ENCODE peak calls at places on chromosomes 7 and 10, in ten cellular contexts. One of them, this sample, is unnamed.

GRCh38 chr10:22475857-22476600 is 130.7 kb downstream of the SPAG6 start:
- DNase-seq in fibroblast of lung: no peak
- DNase-seq in Peyer's patch: no peak
- DNase-seq in K562: no peak
- DNase-seq in stomach: no peak
- DNase-seq in transverse colon: peak
- DNase-seq in A549: peak
- DNase-seq in A673: peak
- DNase-seq in colonic mucosa: no peak
- DNase-seq in ascending aorta: no peak
- DNase-seq in this sample: no peak

GRCh38 chr10:1468777-1469176 is 268.5 kb downstream of the ADARB2 start:
- DNase-seq in fibroblast of lung: no peak
- DNase-seq in Peyer's patch: no peak
- DNase-seq in K562: no peak
- DNase-seq in stomach: no peak
- DNase-seq in transverse colon: no peak
- DNase-seq in A549: no peak
- DNase-seq in A673: no peak
- DNase-seq in colonic mucosa: no peak
- DNase-seq in ascending aorta: no peak
- DNase-seq in this sample: no peak

GRCh38 chr10:104447899-104448298 is 94.3 kb downstream of the CFAP58 start:
- DNase-seq in fibroblast of lung: no peak
- DNase-seq in Peyer's patch: no peak
- DNase-seq in K562: no peak
- DNase-seq in stomach: no peak
- DNase-seq in transverse colon: no peak
- DNase-seq in A549: no peak
- DNase-seq in A673: no peak
- DNase-seq in colonic mucosa: no peak
- DNase-seq in ascending aorta: no peak
- DNase-seq in this sample: no peak

GRCh38 chr7:27960415-27960814 is 220.2 kb downstream of the JAZF1 start:
- DNase-seq in fibroblast of lung: no peak
- DNase-seq in Peyer's patch: no peak
- DNase-seq in K562: no peak
- DNase-seq in stomach: no peak
- DNase-seq in transverse colon: no peak
- DNase-seq in A549: no peak
- DNase-seq in A673: no peak
- DNase-seq in colonic mucosa: no peak
- DNase-seq in ascending aorta: no peak
- DNase-seq in this sample: no peak

GRCh38 chr7:158110661-158111555 is 476.7 kb downstream of the PTPRN2 start:
- DNase-seq in fibroblast of lung: no peak
- DNase-seq in Peyer's patch: no peak
- DNase-seq in K562: no peak
- DNase-seq in stomach: peak
- DNase-seq in transverse colon: no peak
- DNase-seq in A549: no peak
- DNase-seq in A673: no peak
- DNase-seq in colonic mucosa: no peak
- DNase-seq in ascending aorta: no peak
- DNase-seq in this sample: no peak

GRCh38 chr7:75711634-75712494 is 26.9 kb downstream of the HIP1 start:
- DNase-seq in fibroblast of lung: peak
- DNase-seq in Peyer's patch: no peak
- DNase-seq in K562: peak
- DNase-seq in stomach: no peak
- DNase-seq in transverse colon: no peak
- DNase-seq in A549: no peak
- DNase-seq in A673: no peak
- DNase-seq in colonic mucosa: no peak
- DNase-seq in ascending aorta: peak
- DNase-seq in this sample: peak

GRCh38 chr10:6083523-6084475 is 5.0 kb upstream of the RBM17 start:
- DNase-seq in fibroblast of lung: no peak
- DNase-seq in Peyer's patch: no peak
- DNase-seq in K562: no peak
- DNase-seq in stomach: no peak
- DNase-seq in transverse colon: no peak
- DNase-seq in A549: no peak
- DNase-seq in A673: peak
- DNase-seq in colonic mucosa: no peak
- DNase-seq in ascending aorta: no peak
- DNase-seq in this sample: no peak

GRCh38 chr10:72254891-72255568 is 18.7 kb upstream of the DDIT4 start:
- DNase-seq in fibroblast of lung: peak
- DNase-seq in Peyer's patch: peak
- DNase-seq in K562: peak
- DNase-seq in stomach: peak
- DNase-seq in transverse colon: peak
- DNase-seq in A549: peak
- DNase-seq in A673: peak
- DNase-seq in colonic mucosa: peak
- DNase-seq in ascending aorta: peak
- DNase-seq in this sample: peak

GRCh38 chr10:62043493-62043938 is 142.0 kb downstream of the ARID5B start:
- DNase-seq in fibroblast of lung: peak
- DNase-seq in Peyer's patch: no peak
- DNase-seq in K562: no peak
- DNase-seq in stomach: no peak
- DNase-seq in transverse colon: no peak
- DNase-seq in A549: no peak
- DNase-seq in A673: peak
- DNase-seq in colonic mucosa: no peak
- DNase-seq in ascending aorta: no peak
- DNase-seq in this sample: peak

GRCh38 chr7:137878333-137878961 is 31.7 kb upstream of the DGKI start:
- DNase-seq in fibroblast of lung: peak
- DNase-seq in Peyer's patch: peak
- DNase-seq in K562: no peak
- DNase-seq in stomach: peak
- DNase-seq in transverse colon: peak
- DNase-seq in A549: no peak
- DNase-seq in A673: no peak
- DNase-seq in colonic mucosa: peak
- DNase-seq in ascending aorta: peak
- DNase-seq in this sample: peak

GRCh38 chr10:103843854-103844567 is 11.4 kb downstream of the SH3PXD2A start:
- DNase-seq in fibroblast of lung: no peak
- DNase-seq in Peyer's patch: no peak
- DNase-seq in K562: no peak
- DNase-seq in stomach: peak
- DNase-seq in transverse colon: no peak
- DNase-seq in A549: no peak
- DNase-seq in A673: no peak
- DNase-seq in colonic mucosa: peak
- DNase-seq in ascending aorta: peak
- DNase-seq in this sample: no peak

GRCh38 chr7:22980422-22980821 is 33.5 kb downstream of the HYCC1 start:
- DNase-seq in fibroblast of lung: peak
- DNase-seq in Peyer's patch: no peak
- DNase-seq in K562: no peak
- DNase-seq in stomach: no peak
- DNase-seq in transverse colon: no peak
- DNase-seq in A549: no peak
- DNase-seq in A673: no peak
- DNase-seq in colonic mucosa: no peak
- DNase-seq in ascending aorta: no peak
- DNase-seq in this sample: peak

GRCh38 chr10:32955299-32955772 is 2.7 kb downstream of the ITGB1 start:
- DNase-seq in fibroblast of lung: no peak
- DNase-seq in Peyer's patch: no peak
- DNase-seq in K562: no peak
- DNase-seq in stomach: no peak
- DNase-seq in transverse colon: no peak
- DNase-seq in A549: no peak
- DNase-seq in A673: no peak
- DNase-seq in colonic mucosa: no peak
- DNase-seq in ascending aorta: no peak
- DNase-seq in this sample: no peak
- TF ChIP-seq CTCF in fibroblast of lung: no peak
- TF ChIP-seq CTCF in Peyer's patch: no peak
- TF ChIP-seq CTCF in K562: no peak
- TF ChIP-seq CTCF in stomach: no peak
- TF ChIP-seq CTCF in transverse colon: no peak
- TF ChIP-seq CTCF in A549: no peak
- TF ChIP-seq CTCF in A673: no peak
- TF ChIP-seq CTCF in colonic mucosa: no peak
- TF ChIP-seq CTCF in ascending aorta: no peak
- TF ChIP-seq CTCF in this sample: no peak

DNA sequence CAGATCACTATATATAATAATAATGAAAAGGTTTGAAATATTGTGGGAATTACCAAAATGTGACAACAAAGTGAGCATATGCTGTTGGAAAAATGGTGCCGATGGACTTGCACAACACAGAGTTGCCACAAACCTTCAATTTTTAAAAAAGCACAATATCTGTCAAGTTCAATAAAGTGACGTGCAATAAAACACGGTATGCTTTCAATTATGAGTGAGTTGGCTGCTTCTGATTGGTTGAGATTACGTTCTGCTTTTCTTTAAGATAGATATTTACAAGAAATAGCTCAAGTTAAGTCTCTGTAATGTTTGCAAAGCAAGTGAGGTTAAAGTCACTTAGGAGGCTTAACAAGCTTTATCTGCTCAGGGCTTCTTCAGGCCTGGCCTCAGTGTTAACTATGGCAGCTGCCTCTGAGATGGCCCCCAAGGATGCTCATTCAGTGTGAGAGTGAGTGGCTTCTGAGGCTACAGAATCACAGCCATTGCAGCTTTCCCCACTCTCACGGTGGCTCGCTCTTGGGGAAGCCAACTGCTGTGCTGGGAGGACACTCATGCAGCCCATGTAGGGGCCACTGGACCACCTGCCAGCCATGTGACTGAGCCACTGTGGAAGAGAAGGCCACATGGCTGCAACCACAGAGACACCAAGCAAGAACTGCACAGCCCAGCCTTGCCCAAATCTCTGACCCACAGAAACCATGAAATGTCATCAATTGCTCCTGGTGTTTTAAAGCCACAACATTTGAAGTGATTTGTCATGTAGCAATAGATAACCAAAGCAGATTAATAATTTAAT is 78.3 kb upstream of the TMEM72 start:
- DNase-seq in fibroblast of lung: no peak
- DNase-seq in Peyer's patch: no peak
- DNase-seq in K562: no peak
- DNase-seq in stomach: no peak
- DNase-seq in transverse colon: no peak
- DNase-seq in A549: no peak
- DNase-seq in A673: no peak
- DNase-seq in colonic mucosa: no peak
- DNase-seq in ascending aorta: no peak
- DNase-seq in this sample: no peak
- H3K4me3 ChIP-seq in fibroblast of lung: no peak
- H3K4me3 ChIP-seq in Peyer's patch: no peak
- H3K4me3 ChIP-seq in K562: no peak
- H3K4me3 ChIP-seq in stomach: no peak
- H3K4me3 ChIP-seq in transverse colon: no peak
- H3K4me3 ChIP-seq in A549: no peak
- H3K4me3 ChIP-seq in A673: no peak
- H3K4me3 ChIP-seq in colonic mucosa: no peak
- H3K4me3 ChIP-seq in ascending aorta: no peak
- H3K4me3 ChIP-seq in this sample: no peak

DNA sequence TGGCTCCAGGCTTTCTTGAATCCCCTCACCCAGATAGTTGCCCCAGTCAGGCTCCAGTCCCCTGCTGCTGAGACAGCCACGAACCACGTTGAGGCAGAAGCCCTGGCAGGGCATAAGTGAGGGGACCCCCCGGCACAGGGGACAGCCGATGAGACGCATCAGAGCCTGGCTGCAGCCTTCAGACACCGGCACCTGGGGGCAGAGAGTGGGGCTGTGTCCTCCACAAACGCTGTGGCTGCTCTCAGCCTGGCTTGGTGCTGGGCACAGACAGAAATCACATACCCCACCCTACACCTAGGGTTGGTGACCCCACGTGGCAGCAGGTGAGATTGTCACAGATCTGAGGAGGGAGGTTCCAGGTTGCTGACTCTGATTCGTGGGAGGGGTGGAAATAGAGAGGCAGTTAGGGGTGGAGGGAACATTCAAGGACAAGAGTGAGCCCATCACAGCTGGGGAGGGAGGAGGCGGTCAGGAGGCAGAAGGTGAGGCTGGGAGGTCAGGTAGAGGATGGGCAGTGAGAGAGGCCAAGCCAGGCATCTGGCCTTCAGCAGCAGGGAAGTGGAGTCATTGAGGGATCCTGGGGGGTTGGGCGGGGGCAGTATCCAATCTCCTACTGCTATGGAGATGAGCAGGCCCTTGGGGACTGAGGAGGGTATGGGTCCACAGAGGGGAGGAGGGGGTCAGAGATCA is 3.2 kb downstream of the GPC2 start:
- DNase-seq in fibroblast of lung: no peak
- DNase-seq in Peyer's patch: no peak
- DNase-seq in K562: no peak
- DNase-seq in stomach: no peak
- DNase-seq in transverse colon: no peak
- DNase-seq in A549: no peak
- DNase-seq in A673: no peak
- DNase-seq in colonic mucosa: no peak
- DNase-seq in ascending aorta: no peak
- DNase-seq in this sample: no peak
- TF ChIP-seq CTCF in fibroblast of lung: no peak
- TF ChIP-seq CTCF in Peyer's patch: no peak
- TF ChIP-seq CTCF in K562: no peak
- TF ChIP-seq CTCF in stomach: no peak
- TF ChIP-seq CTCF in transverse colon: no peak
- TF ChIP-seq CTCF in A549: no peak
- TF ChIP-seq CTCF in A673: no peak
- TF ChIP-seq CTCF in colonic mucosa: no peak
- TF ChIP-seq CTCF in ascending aorta: no peak
- TF ChIP-seq CTCF in this sample: no peak

GRCh38 chr10:128209862-128210214 is 83.6 kb upstream of the MKI67 start:
- DNase-seq in fibroblast of lung: no peak
- DNase-seq in Peyer's patch: no peak
- DNase-seq in K562: no peak
- DNase-seq in stomach: no peak
- DNase-seq in transverse colon: no peak
- DNase-seq in A549: no peak
- DNase-seq in A673: no peak
- DNase-seq in colonic mucosa: no peak
- DNase-seq in ascending aorta: no peak
- DNase-seq in this sample: no peak
- H3K4me3 ChIP-seq in fibroblast of lung: peak
- H3K4me3 ChIP-seq in Peyer's patch: peak
- H3K4me3 ChIP-seq in K562: no peak
- H3K4me3 ChIP-seq in stomach: peak
- H3K4me3 ChIP-seq in transverse colon: peak
- H3K4me3 ChIP-seq in A549: peak
- H3K4me3 ChIP-seq in A673: peak
- H3K4me3 ChIP-seq in colonic mucosa: peak
- H3K4me3 ChIP-seq in ascending aorta: peak
- H3K4me3 ChIP-seq in this sample: no peak

This sample was measured in astrocyte of the spinal cord.